ENCODE peak calls at places on chromosomes 2 and 18, in seven cellular contexts. S, T, J, Q, A, N and R are unnamed samples.
A peak's percentile ranks its signal among the peaks of the same experiment; 100 is the strongest.

GRCh38 chr2:219001100-219001576 is 7.9 kb upstream of the CRYBA2 start:
- DNase-seq in S (no peak), T (no peak), J (no peak), Q (no peak), A (no peak), N (no peak), R (no peak)

GRCh38 chr2:21372654-21373053 is 248.9 kb downstream of the TDRD15 start:
- DNase-seq in S (peak; percentile 58), T (no peak), J (no peak), Q (peak; percentile 39), A (peak; percentile 18), N (peak; percentile 37), R (no peak)

GRCh38 chr18:49585781-49586663 is 24.2 kb downstream of the LIPG start:
- DNase-seq in S (no peak), T (no peak), J (no peak), Q (no peak), A (no peak), N (no peak), R (no peak)

GRCh38 chr2:238857929-238858328 is 10.0 kb downstream of the TWIST2 start:
- DNase-seq in S (no peak), T (peak; percentile 31), J (no peak), Q (no peak), A (no peak), N (no peak), R (no peak)

GRCh38 chr2:767944-768343 is 90.7 kb upstream of the TMEM18 start:
- DNase-seq in S (no peak), T (no peak), J (no peak), Q (no peak), A (no peak), N (no peak), R (no peak)

GRCh38 chr18:35672897-35673296 is 91.4 kb downstream of the GALNT1 start:
- DNase-seq in S (no peak), T (no peak), J (no peak), Q (no peak), A (peak; percentile 58), N (no peak), R (no peak)

GRCh38 chr18:59846814-59847490 is 52.8 kb upstream of the PMAIP1 start:
- DNase-seq in S (no peak), T (no peak), J (no peak), Q (no peak), A (peak; percentile 53), N (peak; percentile 18), R (no peak)

GRCh38 chr2:184654945-184655344 is 56.6 kb downstream of the ZNF804A start:
- DNase-seq in S (no peak), T (no peak), J (no peak), Q (no peak), A (peak; percentile 71), N (no peak), R (no peak)

GRCh38 chr2:8103085-8103708 is 578.7 kb upstream of the ID2 start:
- DNase-seq in S (no peak), T (no peak), J (no peak), Q (peak; percentile 100), A (peak; percentile 82), N (peak; percentile 60), R (no peak)

GRCh38 chr2:240818543-240819403 is 1.2 kb downstream of the KIF1A start:
- DNase-seq in S (no peak), T (peak; percentile 69), J (no peak), Q (no peak), A (no peak), N (no peak), R (peak; percentile 39)

GRCh38 chr2:126700677-126701076 is 44.7 kb downstream of the GYPC start:
- DNase-seq in S (no peak), T (no peak), J (no peak), Q (no peak), A (peak; percentile 44), N (peak; percentile 9), R (no peak)

GRCh38 chr2:207122914-207123744 is 42.6 kb downstream of the KLF7 start:
- DNase-seq in S (no peak), T (no peak), J (no peak), Q (no peak), A (no peak), N (no peak), R (no peak)

GRCh38 chr18:27141876-27142275 is 43.2 kb downstream of the CHST9 start:
- DNase-seq in S (no peak), T (no peak), J (no peak), Q (no peak), A (no peak), N (no peak), R (no peak)

DNA sequence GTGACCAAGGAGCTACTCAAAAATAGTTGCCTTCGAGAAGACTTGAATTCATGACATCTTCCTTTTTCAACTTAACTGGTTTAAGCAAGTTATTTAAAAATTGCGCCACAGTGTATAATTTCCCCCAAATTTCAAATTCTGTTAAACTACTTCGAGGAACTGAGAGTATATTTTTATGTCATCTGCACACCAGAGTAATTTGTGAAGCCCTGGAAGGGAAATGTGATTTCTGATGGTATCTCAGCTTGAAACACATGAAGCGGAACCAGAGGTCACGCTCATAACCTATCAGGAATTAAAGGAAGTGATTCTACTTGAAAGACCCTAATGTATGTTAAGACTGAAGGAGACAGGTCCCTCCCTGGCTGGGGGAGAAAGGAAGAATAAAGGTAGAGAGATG is 33.9 kb upstream of the DARS1 start:
- DNase-seq in S (no peak), T (no peak), J (no peak), Q (no peak), A (no peak), N (no peak), R (no peak)
- H3K27ac ChIP-seq in S (no peak overlapping the region), T (no peak overlapping the region), J (no peak overlapping the region), Q (no peak overlapping the region), A (no peak overlapping the region), N (no peak overlapping the region), R (no peak overlapping the region)

GRCh38 chr2:101147062-101147461 is 4.1 kb downstream of the TBC1D8 start:
- DNase-seq in S (no peak), T (no peak), J (no peak), Q (no peak), A (no peak), N (no peak), R (no peak)
- H3K4me1 ChIP-seq in S (peaks cover 15% of the 10 kb centered on the region), T (peaks cover 40% of the 10 kb centered on the region), J (no peaks in the 10 kb centered on the region), Q (peaks cover 71% of the 10 kb centered on the region), A (peaks cover 7% of the 10 kb centered on the region), N (peaks cover 55% of the 10 kb centered on the region), R (peaks cover 57% of the 10 kb centered on the region)

GRCh38 chr18:55113800-55114199 is 154.5 kb upstream of the CCDC68 start:
- DNase-seq in S (no peak), T (no peak), J (no peak), Q (no peak), A (no peak), N (no peak), R (peak; percentile 51)

GRCh38 chr18:55109818-55110414 is 150.7 kb upstream of the CCDC68 start:
- DNase-seq in S (no peak), T (no peak), J (no peak), Q (no peak), A (no peak), N (no peak), R (no peak)

GRCh38 chr18:55114856-55115255 is 155.6 kb upstream of the CCDC68 start:
- DNase-seq in S (no peak), T (no peak), J (no peak), Q (no peak), A (no peak), N (no peak), R (no peak)

GRCh38 chr18:55110436-55110835 is 151.2 kb upstream of the CCDC68 start:
- DNase-seq in S (no peak), T (no peak), J (no peak), Q (no peak), A (no peak), N (no peak), R (no peak)

GRCh38 chr18:55111271-55111670 is 152.0 kb upstream of the CCDC68 start:
- DNase-seq in S (no peak), T (no peak), J (no peak), Q (no peak), A (no peak), N (no peak), R (no peak)
- TF ChIP-seq CTCF in S (no peak), T (no peak), J (no peak), Q (no peak), A (no peak), N (no peak), R (no peak)

DNA sequence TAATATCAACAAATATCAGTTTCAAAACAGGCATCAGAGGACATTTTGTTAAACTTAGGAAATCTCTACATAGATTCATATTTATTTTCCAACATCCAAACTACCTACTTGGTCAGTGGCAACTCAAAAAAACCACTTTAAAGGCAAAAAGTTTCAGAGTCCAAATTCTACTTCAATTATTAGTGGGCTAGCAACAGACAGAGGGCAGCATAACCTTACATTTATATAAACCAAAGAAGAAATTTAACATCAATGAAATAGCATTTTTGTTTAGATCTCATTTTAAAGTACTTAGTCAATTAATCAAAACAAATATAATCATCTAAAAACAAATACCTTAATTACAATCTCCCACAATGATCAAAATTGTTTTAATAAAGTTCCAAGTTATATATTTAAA is 33.3 kb downstream of the RTTN start:
- DNase-seq in S (no peak), T (no peak), J (no peak), Q (no peak), A (peak; percentile 61), N (peak; percentile 28), R (no peak)
- H3K27ac ChIP-seq in S (no peak overlapping the region), T (no peak overlapping the region), J (no peak overlapping the region), Q (no peak overlapping the region), A (no peak overlapping the region), N (peak overlapping the region; percentile 58), R (no peak overlapping the region)